ENCODE peak calls at places on chromosomes 2 and 18, in six cellular contexts. One of them, this sample, is unnamed.

GRCh38 chr2:226712941-226713340 is 86.7 kb downstream of the IRS1 start:
- DNase-seq in sigmoid colon: no peak
- DNase-seq in osteoblast: no peak
- DNase-seq in endothelial cell of umbilical vein: no peak
- DNase-seq in fibroblast of lung: no peak
- DNase-seq in left ventricle myocardium inferior: no peak
- DNase-seq in this sample: no peak

GRCh38 chr2:220782609-220783113 is 789.4 kb downstream of the EPHA4 start:
- DNase-seq in osteoblast: no peak
- DNase-seq in left ventricle myocardium inferior: no peak
- DNase-seq in sigmoid colon: no peak
- DNase-seq in fibroblast of lung: no peak
- DNase-seq in endothelial cell of umbilical vein: no peak
- DNase-seq in this sample: no peak

GRCh38 chr2:64792310-64792709 is 138.6 kb upstream of the SERTAD2 start:
- DNase-seq in sigmoid colon: no peak
- DNase-seq in endothelial cell of umbilical vein: peak; percentile 43
- DNase-seq in left ventricle myocardium inferior: no peak
- DNase-seq in osteoblast: peak; percentile 23
- DNase-seq in fibroblast of lung: no peak
- DNase-seq in this sample: no peak

GRCh38 chr2:164560181-164560792 is 61.0 kb downstream of the GRB14 start:
- DNase-seq in sigmoid colon: no peak
- DNase-seq in fibroblast of lung: peak; percentile 20
- DNase-seq in left ventricle myocardium inferior: no peak
- DNase-seq in osteoblast: no peak
- DNase-seq in endothelial cell of umbilical vein: peak; percentile 67
- DNase-seq in this sample: no peak

GRCh38 chr18:5979176-5979888 is 84.0 kb upstream of the TMEM200C start:
- DNase-seq in endothelial cell of umbilical vein: no peak
- DNase-seq in sigmoid colon: no peak
- DNase-seq in fibroblast of lung: no peak
- DNase-seq in left ventricle myocardium inferior: no peak
- DNase-seq in osteoblast: no peak
- DNase-seq in this sample: no peak

GRCh38 chr2:27527182-27527581 is 30.5 kb downstream of the GCKR start:
- DNase-seq in left ventricle myocardium inferior: no peak
- DNase-seq in fibroblast of lung: peak; percentile 11
- DNase-seq in sigmoid colon: no peak
- DNase-seq in endothelial cell of umbilical vein: no peak
- DNase-seq in osteoblast: no peak
- DNase-seq in this sample: no peak

GRCh38 chr2:66573866-66574265 is 138.9 kb downstream of the MEIS1 start:
- DNase-seq in fibroblast of lung: peak; percentile 24
- DNase-seq in sigmoid colon: no peak
- DNase-seq in endothelial cell of umbilical vein: no peak
- DNase-seq in left ventricle myocardium inferior: no peak
- DNase-seq in osteoblast: peak; percentile 37
- DNase-seq in this sample: no peak

GRCh38 chr2:232367016-232367415 is 11.5 kb upstream of the ALPP start:
- DNase-seq in sigmoid colon: peak; percentile 24
- DNase-seq in fibroblast of lung: no peak
- DNase-seq in endothelial cell of umbilical vein: no peak
- DNase-seq in left ventricle myocardium inferior: no peak
- DNase-seq in osteoblast: peak; percentile 72
- DNase-seq in this sample: no peak

GRCh38 chr2:228535396-228535795 is 353.9 kb upstream of the SPHKAP start:
- DNase-seq in sigmoid colon: no peak
- DNase-seq in left ventricle myocardium inferior: no peak
- DNase-seq in fibroblast of lung: peak; percentile 6
- DNase-seq in endothelial cell of umbilical vein: no peak
- DNase-seq in osteoblast: no peak
- DNase-seq in this sample: no peak

GRCh38 chr2:70549064-70549710 is 4.4 kb downstream of the TGFA start:
- DNase-seq in osteoblast: no peak
- DNase-seq in endothelial cell of umbilical vein: no peak
- DNase-seq in sigmoid colon: no peak
- DNase-seq in fibroblast of lung: no peak
- DNase-seq in left ventricle myocardium inferior: no peak
- DNase-seq in this sample: no peak

GRCh38 chr2:118123561-118124232 is 35.4 kb downstream of the INSIG2 start:
- DNase-seq in endothelial cell of umbilical vein: peak; percentile 87
- DNase-seq in left ventricle myocardium inferior: no peak
- DNase-seq in sigmoid colon: no peak
- DNase-seq in fibroblast of lung: peak; percentile 90
- DNase-seq in osteoblast: peak; percentile 88
- DNase-seq in this sample: no peak

GRCh38 chr2:136531731-136532130 is 233.6 kb upstream of the THSD7B start:
- DNase-seq in sigmoid colon: no peak
- DNase-seq in osteoblast: no peak
- DNase-seq in left ventricle myocardium inferior: no peak
- DNase-seq in fibroblast of lung: no peak
- DNase-seq in endothelial cell of umbilical vein: no peak
- DNase-seq in this sample: no peak

GRCh38 chr2:157172866-157173578 is 84.5 kb upstream of the GALNT5 start:
- DNase-seq in sigmoid colon: no peak
- DNase-seq in endothelial cell of umbilical vein: no peak
- DNase-seq in osteoblast: no peak
- DNase-seq in fibroblast of lung: peak; percentile 34
- DNase-seq in left ventricle myocardium inferior: no peak
- DNase-seq in this sample: no peak

GRCh38 chr2:224563537-224563936 is 21.6 kb downstream of the CUL3 start:
- DNase-seq in sigmoid colon: no peak
- DNase-seq in endothelial cell of umbilical vein: no peak
- DNase-seq in fibroblast of lung: no peak
- DNase-seq in left ventricle myocardium inferior: no peak
- DNase-seq in osteoblast: no peak
- DNase-seq in this sample: no peak

GRCh38 chr2:208072250-208072892 is 47.0 kb upstream of the PLEKHM3 start:
- DNase-seq in endothelial cell of umbilical vein: peak; percentile 77
- DNase-seq in left ventricle myocardium inferior: peak; percentile 28
- DNase-seq in fibroblast of lung: peak; percentile 54
- DNase-seq in osteoblast: peak; percentile 87
- DNase-seq in sigmoid colon: peak; percentile 78
- DNase-seq in this sample: peak; percentile 21

GRCh38 chr2:1373794-1374193 is 39.5 kb upstream of the TPO start:
- DNase-seq in sigmoid colon: no peak
- DNase-seq in fibroblast of lung: no peak
- DNase-seq in endothelial cell of umbilical vein: no peak
- DNase-seq in left ventricle myocardium inferior: no peak
- DNase-seq in osteoblast: no peak
- DNase-seq in this sample: no peak

GRCh38 chr2:137173514-137173913 is 408.2 kb downstream of the THSD7B start:
- DNase-seq in fibroblast of lung: peak; percentile 94
- DNase-seq in sigmoid colon: no peak
- DNase-seq in osteoblast: no peak
- DNase-seq in endothelial cell of umbilical vein: no peak
- DNase-seq in left ventricle myocardium inferior: no peak
- DNase-seq in this sample: no peak

GRCh38 chr18:77133051-77133919 is 702 bp upstream of the MBP start:
- DNase-seq in left ventricle myocardium inferior: no peak
- DNase-seq in fibroblast of lung: no peak
- DNase-seq in osteoblast: peak; percentile 60
- DNase-seq in sigmoid colon: peak; percentile 84
- DNase-seq in endothelial cell of umbilical vein: no peak
- DNase-seq in this sample: no peak

GRCh38 chr18:36412778-36413177 is 115.3 kb downstream of the FHOD3 start:
- DNase-seq in endothelial cell of umbilical vein: no peak
- DNase-seq in sigmoid colon: no peak
- DNase-seq in osteoblast: peak; percentile 50
- DNase-seq in fibroblast of lung: no peak
- DNase-seq in left ventricle myocardium inferior: no peak
- DNase-seq in this sample: no peak

GRCh38 chr2:197675246-197675645 is at the start of gene RFTN2:
- DNase-seq in osteoblast: no peak
- DNase-seq in endothelial cell of umbilical vein: no peak
- DNase-seq in left ventricle myocardium inferior: no peak
- DNase-seq in sigmoid colon: no peak
- DNase-seq in fibroblast of lung: peak; percentile 27
- DNase-seq in this sample: no peak

GRCh38 chr2:32805104-32806095 is 141.4 kb upstream of the LTBP1 start:
- DNase-seq in sigmoid colon: no peak
- DNase-seq in osteoblast: no peak
- DNase-seq in left ventricle myocardium inferior: no peak
- DNase-seq in endothelial cell of umbilical vein: peak; percentile 84
- DNase-seq in fibroblast of lung: peak; percentile 55
- DNase-seq in this sample: no peak

GRCh38 chr2:128228894-128229293 is 89.8 kb downstream of the HS6ST1 start:
- DNase-seq in osteoblast: peak; percentile 82
- DNase-seq in left ventricle myocardium inferior: no peak
- DNase-seq in endothelial cell of umbilical vein: peak; percentile 24
- DNase-seq in fibroblast of lung: no peak
- DNase-seq in sigmoid colon: no peak
- DNase-seq in this sample: no peak

GRCh38 chr2:110852541-110853263 is 120.3 kb downstream of the ACOXL start:
- DNase-seq in osteoblast: no peak
- DNase-seq in left ventricle myocardium inferior: no peak
- DNase-seq in fibroblast of lung: no peak
- DNase-seq in endothelial cell of umbilical vein: no peak
- DNase-seq in sigmoid colon: no peak
- DNase-seq in this sample: no peak

GRCh38 chr2:2773692-2774091 is 442.6 kb upstream of the MYT1L start:
- DNase-seq in sigmoid colon: no peak
- DNase-seq in left ventricle myocardium inferior: no peak
- DNase-seq in endothelial cell of umbilical vein: no peak
- DNase-seq in fibroblast of lung: no peak
- DNase-seq in osteoblast: no peak
- DNase-seq in this sample: no peak

GRCh38 chr2:143564419-143564818 is 435.2 kb downstream of the ARHGAP15 start:
- DNase-seq in osteoblast: no peak
- DNase-seq in left ventricle myocardium inferior: no peak
- DNase-seq in fibroblast of lung: no peak
- DNase-seq in endothelial cell of umbilical vein: no peak
- DNase-seq in sigmoid colon: no peak
- DNase-seq in this sample: no peak

DNA sequence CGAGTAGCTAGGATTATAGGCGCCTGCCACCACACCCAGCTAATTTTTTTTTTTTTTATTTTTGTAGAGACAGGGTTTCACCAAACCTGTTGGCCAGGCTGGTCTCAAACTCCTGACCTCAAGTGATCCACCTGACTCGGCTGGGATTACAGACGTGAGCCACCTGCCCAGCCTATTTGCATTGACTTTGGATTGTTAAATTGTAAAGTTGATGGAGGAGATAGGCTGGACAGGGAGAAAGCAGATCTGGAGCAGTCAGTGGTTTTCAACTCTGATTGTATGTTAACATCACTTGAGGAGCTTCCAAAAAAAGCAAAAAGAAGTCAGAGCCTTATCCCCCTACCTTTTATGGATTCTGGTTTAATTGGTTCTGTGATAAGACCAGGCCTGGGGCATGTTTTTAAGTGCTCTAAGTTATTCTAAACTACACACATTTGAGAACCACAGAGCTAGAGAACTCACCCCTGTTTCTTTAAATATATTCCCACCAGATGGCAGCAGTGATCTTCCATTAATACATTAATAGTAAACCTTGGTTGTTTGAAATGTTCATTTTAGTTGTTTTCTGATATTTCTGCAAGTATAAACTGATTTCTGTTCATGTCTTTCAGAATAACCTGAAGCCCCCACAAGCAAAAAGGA is 7.5 kb downstream of the C2orf49 start:
- DNase-seq in fibroblast of lung: no peak
- DNase-seq in left ventricle myocardium inferior: no peak
- DNase-seq in osteoblast: no peak
- DNase-seq in sigmoid colon: no peak
- DNase-seq in endothelial cell of umbilical vein: peak; percentile 62
- DNase-seq in this sample: no peak
- H3K27ac ChIP-seq in fibroblast of lung: no peak overlapping the region
- H3K27ac ChIP-seq in left ventricle myocardium inferior: no peak overlapping the region
- H3K27ac ChIP-seq in osteoblast: no peak overlapping the region
- H3K27ac ChIP-seq in sigmoid colon: no peak overlapping the region
- H3K27ac ChIP-seq in endothelial cell of umbilical vein: no peak overlapping the region
- H3K27ac ChIP-seq in this sample: no peak overlapping the region

DNA sequence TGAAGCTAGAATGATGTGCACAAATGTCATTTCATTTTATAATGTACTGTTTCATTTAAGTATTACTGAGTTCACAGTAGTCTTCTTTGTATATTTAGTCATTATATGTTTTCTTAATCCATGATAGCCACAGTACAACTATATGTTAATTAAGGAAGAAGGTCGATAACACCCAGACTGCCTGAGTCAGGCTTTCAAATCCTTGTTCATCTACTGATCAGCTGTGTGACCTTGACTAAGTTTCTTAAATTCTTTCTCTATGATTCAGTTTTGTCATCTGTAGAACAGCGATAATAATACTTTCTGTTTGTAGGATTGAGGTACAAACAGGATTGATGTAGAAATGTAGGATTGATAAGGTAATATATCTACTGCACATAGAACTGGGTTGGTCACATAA is 5.4 kb downstream of the GCC2 start:
- DNase-seq in left ventricle myocardium inferior: no peak
- DNase-seq in osteoblast: peak; percentile 8
- DNase-seq in sigmoid colon: no peak
- DNase-seq in endothelial cell of umbilical vein: no peak
- DNase-seq in fibroblast of lung: peak; percentile 20
- DNase-seq in this sample: no peak
- H3K27ac ChIP-seq in left ventricle myocardium inferior: no peak overlapping the region
- H3K27ac ChIP-seq in osteoblast: no peak overlapping the region
- H3K27ac ChIP-seq in sigmoid colon: no peak overlapping the region
- H3K27ac ChIP-seq in endothelial cell of umbilical vein: no peak overlapping the region
- H3K27ac ChIP-seq in fibroblast of lung: no peak overlapping the region
- H3K27ac ChIP-seq in this sample: no peak overlapping the region

DNA sequence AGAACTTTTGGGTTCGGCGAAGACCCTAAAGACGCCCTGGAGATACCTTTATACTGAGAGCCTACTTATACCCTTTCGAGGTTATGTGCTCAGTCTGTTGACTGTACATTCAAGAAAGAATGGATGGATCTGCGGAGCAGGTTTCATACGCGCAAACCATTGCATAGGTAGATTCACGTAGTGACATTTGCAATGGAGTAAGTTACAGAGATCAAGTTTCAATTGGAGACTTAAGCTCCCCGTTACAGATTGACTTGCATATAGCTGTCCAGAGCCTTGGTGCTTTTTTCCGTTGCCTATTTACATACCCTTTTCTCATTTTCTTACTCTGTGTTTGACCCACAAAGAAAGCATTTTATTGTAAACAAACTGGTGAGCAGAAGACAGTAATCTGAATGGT is 923 bp downstream of the PSMD1 start:
- DNase-seq in osteoblast: no peak
- DNase-seq in fibroblast of lung: peak; percentile 33
- DNase-seq in endothelial cell of umbilical vein: peak; percentile 26
- DNase-seq in left ventricle myocardium inferior: no peak
- DNase-seq in sigmoid colon: no peak
- DNase-seq in this sample: no peak
- H3K27ac ChIP-seq in osteoblast: peak overlapping the region; percentile 91
- H3K27ac ChIP-seq in fibroblast of lung: peak overlapping the region; percentile 93
- H3K27ac ChIP-seq in endothelial cell of umbilical vein: peak overlapping the region; percentile 86
- H3K27ac ChIP-seq in left ventricle myocardium inferior: peak overlapping the region; percentile 98
- H3K27ac ChIP-seq in sigmoid colon: peak overlapping the region; percentile 90
- H3K27ac ChIP-seq in this sample: no peak overlapping the region

GRCh38 chr2:11307764-11308415 is 36.5 kb downstream of the ROCK2 start:
- DNase-seq in sigmoid colon: no peak
- DNase-seq in endothelial cell of umbilical vein: no peak
- DNase-seq in osteoblast: no peak
- DNase-seq in fibroblast of lung: no peak
- DNase-seq in left ventricle myocardium inferior: no peak
- DNase-seq in this sample: no peak
- H3K27ac ChIP-seq in sigmoid colon: no peak overlapping the region
- H3K27ac ChIP-seq in endothelial cell of umbilical vein: no peak overlapping the region
- H3K27ac ChIP-seq in osteoblast: no peak overlapping the region
- H3K27ac ChIP-seq in fibroblast of lung: no peak overlapping the region
- H3K27ac ChIP-seq in left ventricle myocardium inferior: no peak overlapping the region
- H3K27ac ChIP-seq in this sample: no peak overlapping the region

This sample was measured in CD4-positive, alpha-beta T cell.